ENCODE peak calls at places on chromosome 17, in six cellular contexts. Z is stimulated activated naive CD8-positive, alpha-beta T cell treated with anti-CD3 and anti-CD28 coated beads, Interleukin-15, amount 100 ng/mL, for 72 hours; L is fibroblast of the aortic adventitia; E is tibial artery; S is activated T-cell treated with anti-CD3 and anti-CD28 coated beads for 24 hours; Y is GM04504. U is an unnamed sample.

GRCh38 chr17:75301502-75302206 is 12.4 kb upstream of the SLC25A19 start:
- DNase-seq in Z (no peak), L (no peak), E (no peak), S (no peak), Y (no peak), U (no peak)

GRCh38 chr17:12438813-12439586 is 226.7 kb upstream of the MYOCD start:
- DNase-seq in Z (no peak), L (no peak), E (no peak), S (no peak), Y (no peak), U (no peak)

GRCh38 chr17:50922107-50922506 is 56.0 kb upstream of the TOB1 start:
- DNase-seq in Z (no peak), L (no peak), E (no peak), S (no peak), Y (no peak), U (no peak)

GRCh38 chr17:55722742-55723487 is at the start of gene TMEM100:
- DNase-seq in Z (no peak), L (peak; percentile 87), E (peak; percentile 65), S (no peak), Y (peak; percentile 46), U (peak; percentile 84)

GRCh38 chr17:77779711-77780539 is 178.6 kb upstream of the TNRC6C start:
- DNase-seq in Z (no peak), L (peak; percentile 21), E (peak; percentile 80), S (no peak), Y (no peak), U (peak; percentile 36)

GRCh38 chr17:59754547-59754946 is 47.1 kb downstream of the VMP1 start:
- DNase-seq in Z (peak; percentile 32), L (peak; percentile 93), E (no peak), S (peak; percentile 23), Y (peak; percentile 76), U (peak; percentile 99)

GRCh38 chr17:80817861-80818260 is 173.8 kb upstream of the CHMP6 start:
- DNase-seq in Z (no peak), L (peak; percentile 16), E (no peak), S (no peak), Y (no peak), U (peak; percentile 19)

GRCh38 chr17:18181358-18181757 is 2.3 kb upstream of the ALKBH5 start:
- DNase-seq in Z (peak; percentile 49), L (peak; percentile 72), E (no peak), S (peak; percentile 50), Y (no peak), U (peak; percentile 69)

U was measured in astrocyte.